ENCODE peak calls at places on chromosomes 12 and 14, in eight cellular contexts. One of them, this sample, is unnamed.

GRCh38 chr12:108248011-108248410 is 91.1 kb downstream of the CMKLR1 start:
- DNase-seq in uterus: no peak
- DNase-seq in esophagus squamous epithelium: no peak
- DNase-seq in breast epithelium: no peak
- DNase-seq in suprapubic skin: no peak
- DNase-seq in Peyer's patch: no peak
- DNase-seq in IMR-90: no peak
- DNase-seq in sigmoid colon: no peak
- DNase-seq in this sample: no peak

GRCh38 chr12:99915251-99916082 is 69.3 kb downstream of the ANKS1B start:
- DNase-seq in uterus: no peak
- DNase-seq in esophagus squamous epithelium: no peak
- DNase-seq in breast epithelium: no peak
- DNase-seq in suprapubic skin: no peak
- DNase-seq in Peyer's patch: no peak
- DNase-seq in IMR-90: peak
- DNase-seq in sigmoid colon: no peak
- DNase-seq in this sample: no peak

GRCh38 chr14:53347046-53347445 is 193.9 kb upstream of the DDHD1 start:
- DNase-seq in uterus: no peak
- DNase-seq in esophagus squamous epithelium: no peak
- DNase-seq in breast epithelium: no peak
- DNase-seq in suprapubic skin: no peak
- DNase-seq in Peyer's patch: no peak
- DNase-seq in IMR-90: no peak
- DNase-seq in sigmoid colon: no peak
- DNase-seq in this sample: no peak

GRCh38 chr12:101608301-101609133 is 13.7 kb downstream of the MYBPC1 start:
- DNase-seq in uterus: no peak
- DNase-seq in esophagus squamous epithelium: no peak
- DNase-seq in breast epithelium: peak
- DNase-seq in suprapubic skin: no peak
- DNase-seq in Peyer's patch: peak
- DNase-seq in IMR-90: no peak
- DNase-seq in sigmoid colon: no peak
- DNase-seq in this sample: no peak

GRCh38 chr14:80637726-80638619 is 303.6 kb downstream of the CEP128 start:
- DNase-seq in uterus: no peak
- DNase-seq in esophagus squamous epithelium: no peak
- DNase-seq in breast epithelium: no peak
- DNase-seq in suprapubic skin: no peak
- DNase-seq in Peyer's patch: no peak
- DNase-seq in IMR-90: no peak
- DNase-seq in sigmoid colon: no peak
- DNase-seq in this sample: no peak

GRCh38 chr14:69107407-69108003 is 45.4 kb downstream of the DCAF5 start:
- DNase-seq in uterus: peak
- DNase-seq in esophagus squamous epithelium: no peak
- DNase-seq in breast epithelium: peak
- DNase-seq in suprapubic skin: no peak
- DNase-seq in Peyer's patch: peak
- DNase-seq in IMR-90: peak
- DNase-seq in sigmoid colon: no peak
- DNase-seq in this sample: no peak

GRCh38 chr14:104135904-104136471 is 2.4 kb upstream of the KIF26A start:
- DNase-seq in uterus: no peak
- DNase-seq in esophagus squamous epithelium: no peak
- DNase-seq in breast epithelium: no peak
- DNase-seq in suprapubic skin: no peak
- DNase-seq in Peyer's patch: no peak
- DNase-seq in IMR-90: no peak
- DNase-seq in sigmoid colon: no peak
- DNase-seq in this sample: no peak

GRCh38 chr14:77498984-77499527 is 440 bp upstream of the ISM2 start:
- DNase-seq in uterus: no peak
- DNase-seq in esophagus squamous epithelium: no peak
- DNase-seq in breast epithelium: no peak
- DNase-seq in suprapubic skin: no peak
- DNase-seq in Peyer's patch: no peak
- DNase-seq in IMR-90: no peak
- DNase-seq in sigmoid colon: peak
- DNase-seq in this sample: no peak

GRCh38 chr14:33184587-33184986 is 245.9 kb downstream of the NPAS3 start:
- DNase-seq in uterus: no peak
- DNase-seq in esophagus squamous epithelium: no peak
- DNase-seq in breast epithelium: no peak
- DNase-seq in suprapubic skin: no peak
- DNase-seq in Peyer's patch: no peak
- DNase-seq in IMR-90: no peak
- DNase-seq in sigmoid colon: no peak
- DNase-seq in this sample: no peak

GRCh38 chr12:87054225-87054624 is 798.0 kb upstream of the MGAT4C start:
- DNase-seq in uterus: no peak
- DNase-seq in esophagus squamous epithelium: no peak
- DNase-seq in breast epithelium: no peak
- DNase-seq in suprapubic skin: no peak
- DNase-seq in Peyer's patch: no peak
- DNase-seq in IMR-90: no peak
- DNase-seq in sigmoid colon: no peak
- DNase-seq in this sample: no peak

GRCh38 chr14:24897793-24898192 is 152.2 kb downstream of the STXBP6 start:
- DNase-seq in uterus: no peak
- DNase-seq in esophagus squamous epithelium: no peak
- DNase-seq in breast epithelium: no peak
- DNase-seq in suprapubic skin: no peak
- DNase-seq in Peyer's patch: no peak
- DNase-seq in IMR-90: no peak
- DNase-seq in sigmoid colon: no peak
- DNase-seq in this sample: no peak

GRCh38 chr12:112303004-112303403 is 79.2 kb downstream of the HECTD4 start:
- DNase-seq in uterus: no peak
- DNase-seq in esophagus squamous epithelium: no peak
- DNase-seq in breast epithelium: no peak
- DNase-seq in suprapubic skin: no peak
- DNase-seq in Peyer's patch: no peak
- DNase-seq in IMR-90: peak
- DNase-seq in sigmoid colon: no peak
- DNase-seq in this sample: no peak

GRCh38 chr14:50040401-50040775 is 76.0 kb downstream of the VCPKMT start:
- DNase-seq in uterus: no peak
- DNase-seq in esophagus squamous epithelium: no peak
- DNase-seq in breast epithelium: no peak
- DNase-seq in suprapubic skin: no peak
- DNase-seq in Peyer's patch: peak
- DNase-seq in IMR-90: peak
- DNase-seq in sigmoid colon: no peak
- DNase-seq in this sample: no peak

GRCh38 chr14:48792376-48793024 is 793.7 kb downstream of the RPS29 start:
- DNase-seq in uterus: no peak
- DNase-seq in esophagus squamous epithelium: no peak
- DNase-seq in breast epithelium: no peak
- DNase-seq in suprapubic skin: no peak
- DNase-seq in Peyer's patch: no peak
- DNase-seq in IMR-90: peak
- DNase-seq in sigmoid colon: peak
- DNase-seq in this sample: no peak

DNA sequence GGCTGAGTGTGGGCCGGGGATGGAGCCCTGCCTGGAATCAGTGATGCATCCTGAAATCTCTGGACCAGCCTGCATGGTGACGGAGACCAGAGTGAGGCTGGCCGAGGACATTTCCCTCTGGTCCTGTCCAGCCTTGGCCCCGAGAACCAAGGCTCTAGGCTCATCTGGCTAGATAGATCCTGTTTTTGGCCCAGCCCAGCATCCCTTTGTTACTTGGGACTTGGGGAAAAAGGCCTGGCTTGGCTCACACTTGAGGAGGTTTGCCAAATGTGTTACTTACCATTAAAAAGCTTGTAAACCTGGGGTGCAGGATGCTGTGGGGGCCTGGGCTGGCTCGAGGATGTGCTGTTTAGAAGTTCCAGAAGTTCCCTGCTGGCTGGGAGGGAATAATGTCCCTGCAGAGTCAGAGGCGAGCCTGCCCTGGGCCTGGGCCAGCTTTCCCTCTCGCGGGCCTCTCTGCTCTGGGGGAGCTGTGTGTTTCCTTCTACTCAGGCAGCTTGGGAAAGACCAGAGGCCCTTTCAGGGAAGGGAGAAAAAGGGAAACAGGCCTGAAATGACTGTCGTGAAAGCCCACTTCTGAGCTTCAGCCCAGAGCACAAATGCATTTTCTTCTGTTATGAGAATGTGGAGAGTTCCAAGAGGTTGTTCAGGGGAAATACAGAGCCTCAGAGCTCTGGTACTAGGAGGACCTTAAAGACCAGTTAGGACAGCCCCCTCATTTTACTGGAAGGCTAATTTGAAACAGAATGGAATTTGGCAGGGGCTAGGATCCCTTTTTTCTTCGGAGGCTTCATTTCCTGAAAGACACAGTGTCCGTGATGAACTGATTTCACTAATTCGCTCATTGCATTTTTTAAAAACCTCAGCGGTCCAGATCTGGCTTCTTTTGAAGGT is 47.2 kb upstream of the CTDSP2 start:
- DNase-seq in uterus: peak
- DNase-seq in esophagus squamous epithelium: no peak
- DNase-seq in breast epithelium: peak
- DNase-seq in suprapubic skin: peak
- DNase-seq in Peyer's patch: peak
- DNase-seq in IMR-90: peak
- DNase-seq in sigmoid colon: peak
- DNase-seq in this sample: peak
- TF ChIP-seq POLR2A in uterus: no peak
- TF ChIP-seq POLR2A in esophagus squamous epithelium: no peak
- TF ChIP-seq POLR2A in breast epithelium: no peak
- TF ChIP-seq POLR2A in suprapubic skin: no peak
- TF ChIP-seq POLR2A in Peyer's patch: no peak
- TF ChIP-seq POLR2A in IMR-90: peak
- TF ChIP-seq POLR2A in sigmoid colon: no peak
- TF ChIP-seq POLR2A in this sample: no peak

GRCh38 chr12:22046968-22047390 is 961 bp downstream of the CMAS start:
- DNase-seq in uterus: no peak
- DNase-seq in esophagus squamous epithelium: no peak
- DNase-seq in breast epithelium: no peak
- DNase-seq in suprapubic skin: no peak
- DNase-seq in Peyer's patch: no peak
- DNase-seq in IMR-90: peak
- DNase-seq in sigmoid colon: no peak
- DNase-seq in this sample: no peak
- H3K4me3 ChIP-seq in uterus: peak
- H3K4me3 ChIP-seq in esophagus squamous epithelium: peak
- H3K4me3 ChIP-seq in breast epithelium: peak
- H3K4me3 ChIP-seq in suprapubic skin: peak
- H3K4me3 ChIP-seq in Peyer's patch: peak
- H3K4me3 ChIP-seq in IMR-90: peak
- H3K4me3 ChIP-seq in sigmoid colon: peak
- H3K4me3 ChIP-seq in this sample: peak

DNA sequence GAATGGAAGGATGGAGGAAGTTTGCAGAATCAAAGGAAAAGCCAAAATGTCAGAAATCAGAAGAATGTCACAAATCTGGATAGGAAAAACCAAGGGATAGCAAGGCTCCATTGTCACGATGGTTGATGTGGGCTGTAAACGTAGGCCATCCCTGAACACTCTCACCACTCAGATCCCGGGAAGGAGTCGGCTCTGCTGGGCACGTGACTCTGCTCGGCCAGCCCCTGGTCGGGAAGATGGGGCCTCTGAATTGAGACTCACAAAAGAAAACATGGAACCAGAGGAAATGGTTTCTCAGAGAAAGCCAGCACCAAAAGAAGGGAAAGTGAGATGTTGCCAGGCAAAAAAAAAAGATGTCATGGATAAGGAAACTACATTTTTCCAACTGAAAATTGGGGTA is 26.2 kb downstream of the TCP11L2 start:
- DNase-seq in uterus: no peak
- DNase-seq in esophagus squamous epithelium: no peak
- DNase-seq in breast epithelium: no peak
- DNase-seq in suprapubic skin: no peak
- DNase-seq in Peyer's patch: no peak
- DNase-seq in IMR-90: no peak
- DNase-seq in sigmoid colon: no peak
- DNase-seq in this sample: no peak
- H3K27ac ChIP-seq in uterus: peak
- H3K27ac ChIP-seq in esophagus squamous epithelium: no peak
- H3K27ac ChIP-seq in breast epithelium: no peak
- H3K27ac ChIP-seq in suprapubic skin: peak
- H3K27ac ChIP-seq in Peyer's patch: no peak
- H3K27ac ChIP-seq in IMR-90: no peak
- H3K27ac ChIP-seq in sigmoid colon: no peak
- H3K27ac ChIP-seq in this sample: no peak

GRCh38 chr14:22556990-22557623 is 31.9 kb downstream of the DAD1 start:
- DNase-seq in uterus: peak
- DNase-seq in esophagus squamous epithelium: no peak
- DNase-seq in breast epithelium: peak
- DNase-seq in suprapubic skin: peak
- DNase-seq in Peyer's patch: peak
- DNase-seq in IMR-90: peak
- DNase-seq in sigmoid colon: peak
- DNase-seq in this sample: no peak
- TF ChIP-seq POLR2A in uterus: peak
- TF ChIP-seq POLR2A in esophagus squamous epithelium: no peak
- TF ChIP-seq POLR2A in breast epithelium: no peak
- TF ChIP-seq POLR2A in suprapubic skin: no peak
- TF ChIP-seq POLR2A in Peyer's patch: no peak
- TF ChIP-seq POLR2A in IMR-90: no peak
- TF ChIP-seq POLR2A in sigmoid colon: no peak
- TF ChIP-seq POLR2A in this sample: peak

GRCh38 chr14:94293578-94293924 is 483 bp upstream of the SERPINA10 start:
- DNase-seq in uterus: no peak
- DNase-seq in esophagus squamous epithelium: no peak
- DNase-seq in breast epithelium: no peak
- DNase-seq in suprapubic skin: no peak
- DNase-seq in Peyer's patch: no peak
- DNase-seq in IMR-90: no peak
- DNase-seq in sigmoid colon: no peak
- DNase-seq in this sample: no peak

GRCh38 chr14:94291906-94292525 is 1.1 kb downstream of the SERPINA10 start:
- DNase-seq in uterus: no peak
- DNase-seq in esophagus squamous epithelium: no peak
- DNase-seq in breast epithelium: no peak
- DNase-seq in suprapubic skin: no peak
- DNase-seq in Peyer's patch: no peak
- DNase-seq in IMR-90: no peak
- DNase-seq in sigmoid colon: no peak
- DNase-seq in this sample: peak

GRCh38 chr14:94292526-94292871 is 569 bp downstream of the SERPINA10 start:
- DNase-seq in uterus: no peak
- DNase-seq in esophagus squamous epithelium: no peak
- DNase-seq in breast epithelium: no peak
- DNase-seq in suprapubic skin: no peak
- DNase-seq in Peyer's patch: no peak
- DNase-seq in IMR-90: no peak
- DNase-seq in sigmoid colon: no peak
- DNase-seq in this sample: peak

GRCh38 chr14:94291159-94291905 is 1.7 kb downstream of the SERPINA10 start:
- DNase-seq in uterus: no peak
- DNase-seq in esophagus squamous epithelium: no peak
- DNase-seq in breast epithelium: no peak
- DNase-seq in suprapubic skin: no peak
- DNase-seq in Peyer's patch: no peak
- DNase-seq in IMR-90: no peak
- DNase-seq in sigmoid colon: no peak
- DNase-seq in this sample: no peak

GRCh38 chr14:94292872-94293577 is at the start of gene SERPINA10:
- DNase-seq in uterus: no peak
- DNase-seq in esophagus squamous epithelium: no peak
- DNase-seq in breast epithelium: no peak
- DNase-seq in suprapubic skin: no peak
- DNase-seq in Peyer's patch: no peak
- DNase-seq in IMR-90: no peak
- DNase-seq in sigmoid colon: no peak
- DNase-seq in this sample: no peak
- H3K4me3 ChIP-seq in uterus: no peak
- H3K4me3 ChIP-seq in esophagus squamous epithelium: no peak
- H3K4me3 ChIP-seq in breast epithelium: no peak
- H3K4me3 ChIP-seq in suprapubic skin: no peak
- H3K4me3 ChIP-seq in Peyer's patch: no peak
- H3K4me3 ChIP-seq in IMR-90: no peak
- H3K4me3 ChIP-seq in sigmoid colon: no peak
- H3K4me3 ChIP-seq in this sample: no peak

This sample was measured in esophagus muscularis mucosa.